ENCODE peak calls at places on chromosomes 1 and 21, in six cellular contexts. I is HCT116, S is sigmoid colon, W is choroid plexus epithelial cell, O is astrocyte of the cerebellum, Q is transverse colon. N is an unnamed sample.

GRCh38 chr21:45390831-45391742 is 13.9 kb upstream of the COL18A1 start:
- DNase-seq in O (no peak), Q (no peak), I (no peak), S (no peak), W (no peak), N (no peak)

GRCh38 chr21:38567577-38568360 is 69.5 kb upstream of the ERG start:
- DNase-seq in I (no peak), W (peak), Q (no peak), S (no peak), O (peak), N (peak)

GRCh38 chr1:31441073-31441472 is 28.1 kb downstream of the SERINC2 start:
- DNase-seq in S (no peak), O (no peak), I (no peak), W (no peak), Q (no peak), N (no peak)

GRCh38 chr1:15188678-15189077 is 35.1 kb downstream of the TMEM51 start:
- DNase-seq in O (no peak), Q (no peak), W (no peak), I (no peak), S (no peak), N (no peak)

GRCh38 chr1:150813028-150813707 is 5.1 kb upstream of the CTSK start:
- DNase-seq in O (peak), Q (peak), S (peak), W (peak), I (peak), N (peak)

GRCh38 chr21:16815228-16815627 is 697.6 kb upstream of the CXADR start:
- DNase-seq in W (no peak), O (no peak), I (no peak), S (no peak), Q (no peak), N (no peak)

GRCh38 chr1:151157067-151157531 is 650 bp downstream of the TNFAIP8L2 start:
- DNase-seq in I (no peak), O (no peak), Q (peak), S (peak), W (no peak), N (no peak)

GRCh38 chr1:169510060-169510459 is 24.3 kb upstream of the SLC19A2 start:
- DNase-seq in Q (no peak), S (no peak), O (no peak), W (no peak), I (no peak), N (no peak)

GRCh38 chr1:53316742-53317650 is 10.9 kb downstream of the LRP8 start:
- DNase-seq in S (no peak), O (no peak), Q (no peak), I (no peak), W (no peak), N (no peak)

GRCh38 chr1:59020151-59020997 is 236.5 kb upstream of the JUN start:
- DNase-seq in Q (peak), W (peak), I (no peak), O (peak), S (peak), N (no peak)

GRCh38 chr1:107251839-107252238 is 111.0 kb downstream of the NTNG1 start:
- DNase-seq in Q (no peak), W (no peak), O (no peak), S (no peak), I (no peak), N (no peak)

GRCh38 chr1:150127464-150127863 is 22.3 kb upstream of the PLEKHO1 start:
- DNase-seq in Q (no peak), I (no peak), W (no peak), S (no peak), O (no peak), N (no peak)

GRCh38 chr1:178625695-178626094 is 99.3 kb upstream of the RALGPS2 start:
- DNase-seq in W (no peak), I (no peak), S (no peak), O (no peak), Q (no peak), N (no peak)

GRCh38 chr21:32184485-32184884 is 94.4 kb downstream of the MIS18A start:
- DNase-seq in I (no peak), Q (no peak), S (no peak), O (no peak), W (no peak), N (no peak)

GRCh38 chr1:179177182-179177581 is 52.3 kb downstream of the ABL2 start:
- DNase-seq in O (no peak), W (peak), S (no peak), I (no peak), Q (no peak), N (no peak)

GRCh38 chr1:118963456-118964430 is 24.4 kb downstream of the TBX15 start:
- DNase-seq in I (peak), O (no peak), Q (no peak), S (no peak), W (peak), N (peak)

GRCh38 chr21:41204736-41205135 is 36.8 kb downstream of the BACE2 start:
- DNase-seq in Q (no peak), W (no peak), O (no peak), I (no peak), S (no peak), N (no peak)

GRCh38 chr1:79811173-79811572 is 804.6 kb upstream of the ADGRL4 start:
- DNase-seq in O (peak), Q (no peak), I (no peak), W (peak), S (no peak), N (peak)

GRCh38 chr21:44995257-44995941 is 55.6 kb downstream of the SLX9 start:
- DNase-seq in O (no peak), W (no peak), S (peak), Q (no peak), I (no peak), N (no peak)

GRCh38 chr1:243748227-243748626 is 101.8 kb downstream of the AKT3 start:
- DNase-seq in S (no peak), W (peak), O (no peak), Q (no peak), I (no peak), N (no peak)

GRCh38 chr1:30527511-30528140 is 195.8 kb downstream of the MATN1 start:
- DNase-seq in W (no peak), O (no peak), S (no peak), I (no peak), Q (no peak), N (no peak)

GRCh38 chr1:117605164-117605810 is 561 bp upstream of the TENT5C start:
- DNase-seq in S (peak), O (no peak), I (no peak), Q (no peak), W (peak), N (no peak)

GRCh38 chr1:146036990-146037646 is 15.6 kb upstream of the HJV start:
- DNase-seq in W (peak), Q (peak), O (peak), I (peak), S (peak), N (peak)

GRCh38 chr1:64129708-64130107 is 73.7 kb upstream of the UBE2U start:
- DNase-seq in I (no peak), S (no peak), O (no peak), W (peak), Q (no peak), N (no peak)

GRCh38 chr1:10864776-10865175 is 68.3 kb upstream of the CASZ1 start:
- DNase-seq in Q (no peak), O (no peak), W (no peak), I (no peak), S (no peak), N (no peak)

GRCh38 chr1:10860682-10861081 is 64.2 kb upstream of the CASZ1 start:
- DNase-seq in S (no peak), W (no peak), I (no peak), O (no peak), Q (no peak), N (no peak)

GRCh38 chr1:10861822-10862221 is 65.4 kb upstream of the CASZ1 start:
- DNase-seq in Q (no peak), I (no peak), O (no peak), W (no peak), S (no peak), N (no peak)

GRCh38 chr1:10863916-10864315 is 67.5 kb upstream of the CASZ1 start:
- DNase-seq in I (no peak), S (no peak), Q (no peak), O (no peak), W (no peak), N (no peak)

DNA sequence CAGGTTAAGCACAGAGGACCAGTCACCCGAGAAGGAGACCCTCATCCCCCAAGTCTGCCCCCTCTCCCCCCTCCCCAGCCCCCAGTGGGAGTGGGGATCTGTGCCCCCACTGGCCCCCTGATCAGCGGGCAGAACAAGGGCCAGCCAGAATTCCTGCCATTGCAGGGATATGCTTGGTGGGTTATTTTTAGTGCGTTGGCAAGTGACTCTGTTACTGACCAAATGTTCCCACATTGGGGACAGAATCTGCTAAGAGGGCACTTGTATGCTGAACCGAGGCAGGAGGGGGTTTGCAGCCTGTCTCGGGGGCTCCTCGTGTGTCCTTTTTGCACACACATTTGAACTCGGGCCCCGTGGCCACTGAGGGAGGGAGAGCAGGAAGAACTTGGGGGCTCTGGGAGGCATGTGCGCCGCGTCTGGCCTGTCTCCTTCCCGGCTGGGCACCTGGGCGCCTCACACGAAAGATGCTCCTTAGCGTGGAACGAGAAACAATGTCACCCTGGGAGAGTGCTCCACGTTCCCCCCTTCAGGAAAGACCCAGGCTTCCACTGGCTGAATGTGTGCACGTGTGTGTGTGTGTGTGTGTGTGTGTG is 66.4 kb upstream of the CASZ1 start:
- DNase-seq in O (no peak), I (no peak), W (no peak), S (no peak), Q (no peak), N (no peak)
- H3K4me3 ChIP-seq in O (no peak), I (no peak), W (no peak), S (no peak), Q (no peak), N (no peak)

GRCh38 chr1:90837420-90837819 is 120.3 kb upstream of the BARHL2 start:
- DNase-seq in W (no peak), S (no peak), Q (no peak), O (no peak), I (no peak), N (no peak)
- TF ChIP-seq CTCF in W (no peak), S (no peak), Q (no peak), O (no peak), I (no peak), N (no peak)

DNA sequence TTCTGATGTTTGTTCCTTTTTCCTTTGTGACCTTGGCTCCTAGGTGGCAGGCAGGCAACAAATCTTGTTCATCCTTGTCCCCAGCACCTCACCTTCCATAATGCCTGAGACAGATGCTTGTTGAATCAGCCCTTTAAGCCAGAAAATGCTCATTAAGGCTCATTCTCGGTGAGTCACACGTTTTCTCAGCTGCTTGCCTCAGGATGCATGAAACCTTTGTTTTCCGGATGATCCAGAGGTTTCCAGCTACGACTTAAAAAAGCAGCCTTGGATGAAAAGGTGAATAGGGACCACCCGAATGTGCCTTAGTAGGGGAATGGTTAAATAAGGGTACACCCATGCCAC is 4.6 kb upstream of the ATP13A2 start:
- DNase-seq in Q (no peak), S (no peak), I (no peak), W (peak), O (peak), N (no peak)
- H3K4me3 ChIP-seq in Q (no peak), S (no peak), I (no peak), W (no peak), O (no peak), N (no peak)

GRCh38 chr1:12620931-12621330 is 2.9 kb upstream of the DHRS3 start:
- DNase-seq in I (no peak), S (no peak), O (no peak), Q (no peak), W (no peak), N (no peak)

GRCh38 chr1:12618661-12619395 is 818 bp upstream of the DHRS3 start:
- DNase-seq in O (no peak), Q (peak), W (peak), S (peak), I (peak), N (peak)

GRCh38 chr1:12617901-12618660 is at the start of gene DHRS3:
- DNase-seq in O (peak), W (peak), I (peak), Q (peak), S (peak), N (no peak)

GRCh38 chr1:12620142-12620865 is 2.3 kb upstream of the DHRS3 start:
- DNase-seq in S (no peak), I (no peak), O (no peak), W (no peak), Q (no peak), N (no peak)

GRCh38 chr1:12619396-12620141 is 1.6 kb upstream of the DHRS3 start:
- DNase-seq in O (peak), S (peak), Q (peak), I (peak), W (peak), N (peak)
- TF ChIP-seq CTCF in O (peak), S (peak), Q (peak), I (peak), W (peak), N (peak)

DNA sequence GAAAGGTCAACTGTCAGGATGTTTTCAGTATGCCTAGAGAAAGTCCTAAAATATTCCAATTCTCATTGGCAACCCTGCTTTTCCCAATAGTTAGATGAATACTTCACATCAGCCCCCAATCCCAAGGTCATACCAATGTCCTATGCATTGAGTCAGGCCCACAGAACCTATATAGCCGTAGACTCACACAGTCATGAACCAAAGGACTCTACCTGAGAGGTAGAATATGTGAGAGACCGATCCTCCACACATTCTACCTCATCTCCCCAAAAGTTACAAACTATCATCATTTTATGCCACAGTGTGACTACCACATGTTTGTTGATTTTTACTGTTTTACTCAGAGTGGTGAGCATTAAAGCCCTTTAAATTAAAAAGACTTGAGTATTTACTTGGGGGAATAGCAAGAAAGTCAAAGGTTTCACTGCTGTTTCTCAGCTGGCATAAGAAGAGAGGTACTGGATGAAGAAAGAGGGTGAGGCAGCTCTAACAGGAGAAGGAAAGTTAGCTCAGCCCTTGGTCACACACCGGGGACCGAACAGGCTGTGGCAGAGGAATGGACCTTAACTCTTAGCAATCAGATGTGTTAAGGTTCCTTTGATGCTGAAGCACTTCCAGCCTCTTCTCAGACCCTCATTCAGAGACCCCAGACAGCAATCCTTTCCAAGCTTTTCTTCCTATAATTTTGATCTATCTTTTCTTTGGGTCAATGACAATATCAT is 930 bp downstream of the CD48 start:
- DNase-seq in W (no peak), S (no peak), O (no peak), I (no peak), Q (no peak), N (no peak)
- H3K4me3 ChIP-seq in W (no peak), S (no peak), O (no peak), I (no peak), Q (peak), N (no peak)

GRCh38 chr1:100543640-100544039 is 5.7 kb downstream of the GPR88 start:
- DNase-seq in O (no peak), S (no peak), W (no peak), Q (no peak), I (peak), N (no peak)
- TF ChIP-seq CTCF in O (no peak), S (no peak), W (peak), Q (no peak), I (peak), N (peak)